ENCODE peak calls at places on chromosome 10, in five cellular contexts. One of them, this sample, is unnamed.

GRCh38 chr10:104388830-104389229 is 35.2 kb downstream of the CFAP58 start:
- DNase-seq in NCI-H524 treated with DMSO at 0.1 percent for 48 hours: no peak
- DNase-seq in stimulated activated naive CD8-positive, alpha-beta T cell treated with anti-CD3 and anti-CD28 coated beads, Interleukin-15, Interleukin-2, amounts not matched to agents 100 U/mL and 50 U/mL, for 24 hours: no peak
- DNase-seq in mammary epithelial cell: no peak
- DNase-seq in kidney epithelial cell: no peak
- DNase-seq in this sample: no peak

GRCh38 chr10:97179731-97180366 is 5.9 kb downstream of the SLIT1 start:
- DNase-seq in mammary epithelial cell: no peak
- DNase-seq in kidney epithelial cell: no peak
- DNase-seq in NCI-H524 treated with DMSO at 0.1 percent for 48 hours: peak
- DNase-seq in stimulated activated naive CD8-positive, alpha-beta T cell treated with anti-CD3 and anti-CD28 coated beads, Interleukin-15, Interleukin-2, amounts not matched to agents 100 U/mL and 50 U/mL, for 24 hours: no peak
- DNase-seq in this sample: no peak

GRCh38 chr10:102352066-102352715 is 43.3 kb upstream of the NFKB2 start:
- DNase-seq in mammary epithelial cell: peak
- DNase-seq in stimulated activated naive CD8-positive, alpha-beta T cell treated with anti-CD3 and anti-CD28 coated beads, Interleukin-15, Interleukin-2, amounts not matched to agents 100 U/mL and 50 U/mL, for 24 hours: peak
- DNase-seq in NCI-H524 treated with DMSO at 0.1 percent for 48 hours: no peak
- DNase-seq in kidney epithelial cell: no peak
- DNase-seq in this sample: peak

GRCh38 chr10:103449208-103450144 is 2.7 kb downstream of the CALHM2 start:
- DNase-seq in stimulated activated naive CD8-positive, alpha-beta T cell treated with anti-CD3 and anti-CD28 coated beads, Interleukin-15, Interleukin-2, amounts not matched to agents 100 U/mL and 50 U/mL, for 24 hours: no peak
- DNase-seq in NCI-H524 treated with DMSO at 0.1 percent for 48 hours: no peak
- DNase-seq in kidney epithelial cell: no peak
- DNase-seq in mammary epithelial cell: no peak
- DNase-seq in this sample: no peak

GRCh38 chr10:27525819-27526218 is 21.7 kb downstream of the RAB18 start:
- DNase-seq in stimulated activated naive CD8-positive, alpha-beta T cell treated with anti-CD3 and anti-CD28 coated beads, Interleukin-15, Interleukin-2, amounts not matched to agents 100 U/mL and 50 U/mL, for 24 hours: no peak
- DNase-seq in mammary epithelial cell: no peak
- DNase-seq in NCI-H524 treated with DMSO at 0.1 percent for 48 hours: no peak
- DNase-seq in kidney epithelial cell: no peak
- DNase-seq in this sample: no peak

GRCh38 chr10:117413928-117414618 is 38.8 kb upstream of the PDZD8 start:
- DNase-seq in NCI-H524 treated with DMSO at 0.1 percent for 48 hours: no peak
- DNase-seq in kidney epithelial cell: no peak
- DNase-seq in stimulated activated naive CD8-positive, alpha-beta T cell treated with anti-CD3 and anti-CD28 coated beads, Interleukin-15, Interleukin-2, amounts not matched to agents 100 U/mL and 50 U/mL, for 24 hours: no peak
- DNase-seq in mammary epithelial cell: peak
- DNase-seq in this sample: no peak

GRCh38 chr10:117374506-117375359 is 507 bp downstream of the PDZD8 start:
- DNase-seq in kidney epithelial cell: no peak
- DNase-seq in stimulated activated naive CD8-positive, alpha-beta T cell treated with anti-CD3 and anti-CD28 coated beads, Interleukin-15, Interleukin-2, amounts not matched to agents 100 U/mL and 50 U/mL, for 24 hours: peak
- DNase-seq in mammary epithelial cell: no peak
- DNase-seq in NCI-H524 treated with DMSO at 0.1 percent for 48 hours: no peak
- DNase-seq in this sample: peak

GRCh38 chr10:28975891-28976471 is 298.7 kb downstream of the BAMBI start:
- DNase-seq in kidney epithelial cell: peak
- DNase-seq in mammary epithelial cell: no peak
- DNase-seq in NCI-H524 treated with DMSO at 0.1 percent for 48 hours: no peak
- DNase-seq in stimulated activated naive CD8-positive, alpha-beta T cell treated with anti-CD3 and anti-CD28 coated beads, Interleukin-15, Interleukin-2, amounts not matched to agents 100 U/mL and 50 U/mL, for 24 hours: no peak
- DNase-seq in this sample: no peak

GRCh38 chr10:119209050-119209735 is 1.8 kb downstream of the GRK5 start:
- DNase-seq in stimulated activated naive CD8-positive, alpha-beta T cell treated with anti-CD3 and anti-CD28 coated beads, Interleukin-15, Interleukin-2, amounts not matched to agents 100 U/mL and 50 U/mL, for 24 hours: peak
- DNase-seq in NCI-H524 treated with DMSO at 0.1 percent for 48 hours: no peak
- DNase-seq in kidney epithelial cell: no peak
- DNase-seq in mammary epithelial cell: no peak
- DNase-seq in this sample: peak

GRCh38 chr10:113856563-113856962 is 2.1 kb downstream of the NHLRC2 start:
- DNase-seq in stimulated activated naive CD8-positive, alpha-beta T cell treated with anti-CD3 and anti-CD28 coated beads, Interleukin-15, Interleukin-2, amounts not matched to agents 100 U/mL and 50 U/mL, for 24 hours: no peak
- DNase-seq in kidney epithelial cell: no peak
- DNase-seq in NCI-H524 treated with DMSO at 0.1 percent for 48 hours: no peak
- DNase-seq in mammary epithelial cell: no peak
- DNase-seq in this sample: no peak

GRCh38 chr10:119517235-119518141 is 25.0 kb downstream of the RGS10 start:
- DNase-seq in stimulated activated naive CD8-positive, alpha-beta T cell treated with anti-CD3 and anti-CD28 coated beads, Interleukin-15, Interleukin-2, amounts not matched to agents 100 U/mL and 50 U/mL, for 24 hours: peak
- DNase-seq in mammary epithelial cell: no peak
- DNase-seq in kidney epithelial cell: no peak
- DNase-seq in NCI-H524 treated with DMSO at 0.1 percent for 48 hours: no peak
- DNase-seq in this sample: peak

GRCh38 chr10:30591249-30591670 is 38.3 kb downstream of the LYZL2 start:
- DNase-seq in mammary epithelial cell: peak
- DNase-seq in stimulated activated naive CD8-positive, alpha-beta T cell treated with anti-CD3 and anti-CD28 coated beads, Interleukin-15, Interleukin-2, amounts not matched to agents 100 U/mL and 50 U/mL, for 24 hours: peak
- DNase-seq in kidney epithelial cell: no peak
- DNase-seq in NCI-H524 treated with DMSO at 0.1 percent for 48 hours: no peak
- DNase-seq in this sample: no peak